ENCODE peak calls at places on chromosomes 2 and 18, in seven cellular contexts. A is heart right ventricle; V is NT2/D1; W is effector memory CD4-positive, alpha-beta T cell; P is upper lobe of left lung; X is body of pancreas; B is GM23248. Q is an unnamed sample.

GRCh38 chr2:148876589-148877402 is 1.8 kb downstream of the KIF5C start:
- DNase-seq in V (peak; percentile 87), W (peak; percentile 62), A (peak; percentile 18), P (peak; percentile 63), X (peak; percentile 26), B (peak; percentile 14), Q (peak; percentile 91)

GRCh38 chr2:27071990-27072830 is 756 bp upstream of the OST4 start:
- DNase-seq in A (peak; percentile 76), P (peak; percentile 89), B (peak; percentile 36), X (no peak), W (peak; percentile 7), V (peak; percentile 28), Q (peak; percentile 90)

GRCh38 chr2:80326214-80326613 is 21.7 kb upstream of the LRRTM1 start:
- DNase-seq in A (no peak), W (no peak), X (no peak), B (peak; percentile 44), P (no peak), V (no peak), Q (peak; percentile 25)

GRCh38 chr2:24771905-24772586 is 21.1 kb downstream of the PTRHD1 start:
- DNase-seq in W (no peak), P (no peak), A (no peak), V (no peak), X (no peak), B (no peak), Q (no peak)

GRCh38 chr2:114534051-114534727 is 91.7 kb downstream of the DPP10 start:
- DNase-seq in B (no peak), W (no peak), P (no peak), V (no peak), A (no peak), X (no peak), Q (no peak)

GRCh38 chr18:80228051-80228848 is 19.1 kb downstream of the PARD6G start:
- DNase-seq in W (no peak), A (no peak), V (no peak), B (no peak), X (no peak), P (peak; percentile 21), Q (peak; percentile 71)

GRCh38 chr2:178877874-178878273 is 70.7 kb upstream of the TTN start:
- DNase-seq in W (no peak), B (no peak), V (no peak), P (no peak), A (no peak), X (no peak), Q (no peak)

GRCh38 chr2:191679818-191680600 is 2.1 kb downstream of the NABP1 start:
- DNase-seq in V (no peak), B (peak; percentile 88), X (no peak), A (no peak), P (no peak), W (no peak), Q (no peak)

GRCh38 chr2:189287982-189288494 is 108.5 kb upstream of the COL5A2 start:
- DNase-seq in A (no peak), B (peak; percentile 87), W (no peak), V (peak; percentile 39), P (no peak), X (no peak), Q (peak; percentile 10)

GRCh38 chr18:63155169-63155852 is 164.3 kb downstream of the BCL2 start:
- DNase-seq in V (peak; percentile 36), X (peak; percentile 83), B (no peak), W (peak; percentile 72), P (peak; percentile 62), A (peak; percentile 52), Q (peak; percentile 89)

GRCh38 chr2:207619764-207620203 is 5.4 kb downstream of the METTL21A start:
- DNase-seq in A (no peak), W (no peak), B (no peak), V (no peak), P (no peak), X (no peak), Q (no peak)

GRCh38 chr2:36780231-36780808 is 83.8 kb downstream of the VIT start:
- DNase-seq in V (peak; percentile 42), B (peak; percentile 69), A (no peak), P (no peak), W (no peak), X (no peak), Q (peak; percentile 65)

GRCh38 chr2:216017365-216017764 is 4.0 kb upstream of the MREG start:
- DNase-seq in B (peak; percentile 51), A (no peak), P (no peak), W (no peak), V (no peak), X (no peak), Q (no peak)

GRCh38 chr2:126855606-126856005 is 43.1 kb upstream of the TEX51 start:
- DNase-seq in W (no peak), V (no peak), P (no peak), X (no peak), B (no peak), A (no peak), Q (no peak)

GRCh38 chr2:183185534-183185933 is 61.3 kb downstream of the NUP35 start:
- DNase-seq in V (no peak), W (no peak), B (no peak), X (no peak), A (no peak), P (no peak), Q (no peak)

GRCh38 chr2:117918608-117919007 is 95.3 kb downstream of the CCDC93 start:
- DNase-seq in A (no peak), P (no peak), V (no peak), B (no peak), X (no peak), W (no peak), Q (no peak)

GRCh38 chr2:287471-287885 is 413 bp downstream of the ALKAL2 start:
- DNase-seq in V (no peak), X (no peak), B (peak; percentile 42), P (peak; percentile 88), W (no peak), A (peak; percentile 16), Q (peak; percentile 86)

GRCh38 chr2:48423376-48423775 is 106.6 kb upstream of the STON1 start:
- DNase-seq in B (peak; percentile 96), W (no peak), V (no peak), P (no peak), X (no peak), A (no peak), Q (no peak)

GRCh38 chr18:42053188-42053781 is 98.3 kb downstream of the PIK3C3 start:
- DNase-seq in P (no peak), A (peak; percentile 24), B (peak; percentile 74), X (peak; percentile 27), W (peak; percentile 8), V (peak; percentile 3), Q (peak; percentile 17)

GRCh38 chr18:6200375-6200774 is 214.3 kb downstream of the L3MBTL4 start:
- DNase-seq in W (no peak), B (no peak), A (no peak), V (no peak), X (no peak), P (no peak), Q (no peak)
- H3K4me3 ChIP-seq in W (no peak overlapping the region), B (no peak overlapping the region), A (no peak overlapping the region), V (no peak overlapping the region), X (no peak overlapping the region), P (no peak overlapping the region), Q (no peak overlapping the region)

GRCh38 chr2:233468746-233469110 is 97.9 kb downstream of the USP40 start:
- DNase-seq in A (no peak), X (no peak), W (no peak), V (no peak), P (peak; percentile 54), B (no peak), Q (no peak)

GRCh38 chr2:233470007-233470687 is 96.4 kb downstream of the USP40 start:
- DNase-seq in X (no peak), A (peak; percentile 78), B (no peak), W (no peak), V (no peak), P (peak; percentile 69), Q (no peak)

GRCh38 chr2:233471291-233472035 is 95.1 kb downstream of the USP40 start:
- DNase-seq in W (no peak), P (peak; percentile 61), X (no peak), B (no peak), V (no peak), A (no peak), Q (peak; percentile 28)

GRCh38 chr2:233469261-233470006 is 97.1 kb downstream of the USP40 start:
- DNase-seq in P (peak; percentile 86), V (no peak), B (no peak), A (peak; percentile 72), W (no peak), X (no peak), Q (no peak)

DNA sequence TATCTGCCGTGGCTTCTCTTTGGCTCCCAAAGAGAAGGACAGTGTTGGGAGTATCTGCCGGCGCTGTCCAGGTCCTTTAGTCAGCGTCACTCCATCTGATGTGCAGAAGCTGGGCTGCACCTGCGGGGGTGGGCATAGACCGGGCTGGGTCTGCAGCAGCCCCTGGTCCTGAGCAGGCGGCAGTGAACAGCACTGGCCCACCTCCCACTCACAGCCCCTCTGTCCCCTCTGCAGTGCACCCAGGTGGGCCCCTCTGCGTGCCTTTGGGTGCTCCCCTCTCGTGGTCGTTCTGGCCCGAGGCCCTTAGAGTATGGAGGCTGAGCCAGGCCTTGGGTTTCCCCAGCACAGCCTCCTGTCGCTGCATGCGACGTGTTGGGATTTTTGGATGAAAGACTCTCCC is 95.7 kb downstream of the USP40 start:
- DNase-seq in B (no peak), P (peak; percentile 38), V (no peak), X (no peak), A (no peak), W (no peak), Q (no peak)
- H3K36me3 ChIP-seq in B (no peaks in the 10 kb centered on the region), P (peaks cover 36% of the 10 kb centered on the region), V (peaks cover 49% of the 10 kb centered on the region), X (no peaks in the 10 kb centered on the region), A (peaks cover 69% of the 10 kb centered on the region), W (peaks cover 46% of the 10 kb centered on the region), Q (no peaks in the 10 kb centered on the region)

GRCh38 chr18:72456802-72457201 is 87.3 kb downstream of the CBLN2 start:
- DNase-seq in V (no peak), P (no peak), W (no peak), A (no peak), X (no peak), B (no peak), Q (no peak)

GRCh38 chr18:72452328-72452727 is 91.8 kb downstream of the CBLN2 start:
- DNase-seq in A (no peak), X (no peak), P (no peak), W (no peak), V (no peak), B (no peak), Q (no peak)

GRCh38 chr18:72460210-72460680 is 83.9 kb downstream of the CBLN2 start:
- DNase-seq in V (no peak), W (no peak), P (no peak), B (no peak), X (no peak), A (no peak), Q (no peak)

GRCh38 chr18:72458256-72458655 is 85.9 kb downstream of the CBLN2 start:
- DNase-seq in P (no peak), A (no peak), B (no peak), X (no peak), V (no peak), W (no peak), Q (no peak)
- H3K27me3 ChIP-seq in P (no peaks in the 10 kb centered on the region), A (no peaks in the 10 kb centered on the region), B (no peaks in the 10 kb centered on the region), X (no peaks in the 10 kb centered on the region), V (peaks cover 97% of the 10 kb centered on the region), W (no peaks in the 10 kb centered on the region), Q (peaks cover 7% of the 10 kb centered on the region)

DNA sequence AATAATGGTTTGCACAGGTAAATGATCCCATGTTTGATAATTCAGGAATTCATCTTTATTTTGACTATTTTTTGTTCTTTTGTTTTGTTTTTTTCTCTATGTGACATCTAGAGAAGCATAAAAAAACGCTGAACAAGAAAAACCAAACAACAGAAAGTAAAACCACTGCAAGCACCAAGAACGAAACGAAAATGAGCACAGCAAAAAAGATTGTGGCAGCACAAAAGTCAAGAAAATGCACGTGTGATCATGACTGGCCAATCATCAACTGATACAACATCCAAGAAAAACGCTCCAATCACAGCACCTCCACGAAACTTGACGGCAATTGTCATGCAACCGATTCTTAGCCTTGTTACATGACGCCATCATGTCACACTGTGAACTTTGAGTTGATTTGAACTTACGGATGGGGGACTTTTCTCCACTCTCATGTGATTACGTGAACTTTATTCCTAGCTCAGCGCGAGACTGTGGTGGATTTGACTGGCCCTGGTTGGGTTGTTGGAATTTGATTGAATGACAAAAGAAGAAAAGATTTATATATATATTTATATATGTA is 318.7 kb downstream of the CELF4 start:
- DNase-seq in B (no peak), A (no peak), X (no peak), W (no peak), P (no peak), V (no peak), Q (peak; percentile 63)
- H3K4me3 ChIP-seq in B (no peak overlapping the region), A (no peak overlapping the region), X (no peak overlapping the region), W (no peak overlapping the region), P (no peak overlapping the region), V (no peak overlapping the region), Q (no peak overlapping the region)

Q was measured in H7.